ENCODE peak calls at places on chromosome 16, in seven cellular contexts. W is renal cortical epithelial cell; S is iris pigment epithelial cell; A is PC-3; I is EH; V is heart right ventricle; K is naive thymus-derived CD8-positive, alpha-beta T cell. D is an unnamed sample.

GRCh38 chr16:78748471-78748929 is 649.0 kb downstream of the WWOX start:
- DNase-seq in W (no peak), S (no peak), A (no peak), I (no peak), V (no peak), K (no peak), D (no peak)

GRCh38 chr16:87628940-87629339 is 26.6 kb downstream of the JPH3 start:
- DNase-seq in W (peak), S (peak), A (peak), I (peak), V (no peak), K (no peak), D (no peak)

GRCh38 chr16:10950393-10950792 is 6.0 kb downstream of the CLEC16A start:
- DNase-seq in W (no peak), S (peak), A (peak), I (no peak), V (no peak), K (no peak), D (no peak)

GRCh38 chr16:69085032-69085695 is 20.3 kb upstream of the HAS3 start:
- DNase-seq in W (no peak), S (no peak), A (no peak), I (no peak), V (no peak), K (no peak), D (no peak)

GRCh38 chr16:67389911-67390815 is 3.1 kb downstream of the TPPP3 start:
- DNase-seq in W (no peak), S (no peak), A (no peak), I (no peak), V (peak), K (no peak), D (no peak)

GRCh38 chr16:13923703-13924298 is 3.8 kb downstream of the ERCC4 start:
- DNase-seq in W (peak), S (peak), A (peak), I (peak), V (no peak), K (peak), D (peak)

GRCh38 chr16:1772362-1772907 is at the start of gene EME2:
- DNase-seq in W (no peak), S (peak), A (no peak), I (peak), V (no peak), K (peak), D (peak)

GRCh38 chr16:49023095-49023494 is 258.5 kb downstream of the CBLN1 start:
- DNase-seq in W (peak), S (peak), A (peak), I (peak), V (no peak), K (no peak), D (peak)

GRCh38 chr16:1510941-1511351 is 17.8 kb downstream of the TELO2 start:
- DNase-seq in W (no peak), S (no peak), A (no peak), I (no peak), V (no peak), K (no peak), D (no peak)

GRCh38 chr16:87320510-87321227 is 3.5 kb upstream of the C16orf95 start:
- DNase-seq in W (no peak), S (no peak), A (no peak), I (no peak), V (no peak), K (no peak), D (no peak)

GRCh38 chr16:52407778-52408177 is 139.2 kb downstream of the TOX3 start:
- DNase-seq in W (peak), S (no peak), A (no peak), I (no peak), V (no peak), K (no peak), D (peak)

GRCh38 chr16:84136331-84137125 is 8.4 kb downstream of the HSDL1 start:
- DNase-seq in W (no peak), S (peak), A (no peak), I (no peak), V (no peak), K (no peak), D (no peak)

GRCh38 chr16:62805221-62805857 is 769.1 kb upstream of the CDH8 start:
- DNase-seq in W (no peak), S (no peak), A (no peak), I (no peak), V (no peak), K (no peak), D (no peak)

GRCh38 chr16:1257561-1258217 is 1.8 kb downstream of the TPSD1 start:
- DNase-seq in W (no peak), S (no peak), A (no peak), I (no peak), V (no peak), K (no peak), D (no peak)

GRCh38 chr16:50136399-50136798 is 16.7 kb upstream of the TENT4B start:
- DNase-seq in W (no peak), S (no peak), A (no peak), I (no peak), V (no peak), K (no peak), D (no peak)

GRCh38 chr16:16780588-16780987 is 401.6 kb downstream of the NPIPA7 start:
- DNase-seq in W (no peak), S (no peak), A (no peak), I (no peak), V (no peak), K (no peak), D (no peak)

GRCh38 chr16:27639588-27640276 is 89.8 kb downstream of the KATNIP start:
- DNase-seq in W (peak), S (peak), A (peak), I (peak), V (no peak), K (no peak), D (peak)

GRCh38 chr16:19179890-19180490 is 11.9 kb downstream of the SYT17 start:
- DNase-seq in W (peak), S (peak), A (peak), I (peak), V (peak), K (no peak), D (peak)

GRCh38 chr16:89009343-89010209 is 32.6 kb upstream of the CBFA2T3 start:
- DNase-seq in W (peak), S (peak), A (peak), I (peak), V (no peak), K (peak), D (no peak)